ENCODE peak calls at places on chromosomes 5 and 9, in five cellular contexts. O is thoracic aorta, P is left cardiac atrium, M is T-helper 9 cell, E is small intestine. W is an unnamed sample.

GRCh38 chr9:37952731-37953130 is 48.8 kb upstream of the SLC25A51 start:
- DNase-seq in M (no peak), E (no peak), O (no peak), P (no peak), W (no peak)

GRCh38 chr5:132072070-132072469 is 1.5 kb upstream of the CSF2 start:
- DNase-seq in P (no peak), E (no peak), O (no peak), M (no peak), W (no peak)

GRCh38 chr9:128505414-128505765 is 871 bp downstream of the GLE1 start:
- DNase-seq in E (no peak), M (no peak), P (no peak), O (no peak), W (no peak)

GRCh38 chr5:124703995-124704394 is 42.4 kb downstream of the ZNF608 start:
- DNase-seq in M (no peak), E (no peak), O (no peak), P (no peak), W (no peak)

GRCh38 chr9:81694541-81694940 is 5.2 kb upstream of the TLE1 start:
- DNase-seq in M (no peak), O (no peak), P (no peak), E (no peak), W (no peak)

GRCh38 chr5:176671399-176671798 is 24.1 kb downstream of the TSPAN17 start:
- DNase-seq in P (no peak), O (no peak), M (no peak), E (peak; percentile 31), W (no peak)

GRCh38 chr5:175520321-175520720 is 42.0 kb downstream of the SFXN1 start:
- DNase-seq in E (no peak), O (no peak), P (no peak), M (no peak), W (no peak)

GRCh38 chr5:103391659-103392058 is 133.1 kb downstream of the MACIR start:
- DNase-seq in P (no peak), M (no peak), E (no peak), O (no peak), W (no peak)

GRCh38 chr9:37611961-37612360 is 19.6 kb upstream of the TOMM5 start:
- DNase-seq in O (no peak), M (no peak), E (no peak), P (no peak), W (no peak)

GRCh38 chr5:140357731-140358093 is 2.3 kb upstream of the SLC4A9 start:
- DNase-seq in P (peak; percentile 85), O (peak; percentile 38), E (peak; percentile 91), M (peak; percentile 63), W (peak; percentile 59)

GRCh38 chr5:143229896-143230675 is 173.4 kb downstream of the NR3C1 start:
- DNase-seq in O (no peak), E (no peak), M (no peak), P (no peak), W (peak; percentile 62)

GRCh38 chr9:131839281-131840084 is 99.6 kb upstream of the RAPGEF1 start:
- DNase-seq in P (no peak), O (no peak), M (peak; percentile 36), E (peak; percentile 5), W (peak; percentile 58)

GRCh38 chr5:36158144-36158543 is 6.2 kb downstream of the SKP2 start:
- DNase-seq in E (no peak), M (no peak), P (no peak), O (no peak), W (no peak)

W was measured in CD8-positive, alpha-beta memory T cell.